ENCODE peak calls at places on chromosome 17, in seven cellular contexts. D is fibroblast of villous mesenchyme; G is fibroblast of the conjunctiva; Z is choroid plexus epithelial cell; S is stimulated activated CD4-positive, alpha-beta T cell treated with anti-CD3 and anti-CD28 coated beads, Interleukin-2, amount 100 ng/mL, for 48 hours; C is RKO; A is ELF-1. J is an unnamed sample.

GRCh38 chr17:29225388-29225787 is 21.3 kb upstream of the CRYBA1 start:
- DNase-seq in D (no peak), A (no peak), S (no peak), G (no peak), C (no peak), Z (no peak), J (no peak)

GRCh38 chr17:6279659-6280058 is 155.3 kb downstream of the AIPL1 start:
- DNase-seq in G (no peak), Z (no peak), C (no peak), S (no peak), D (no peak), A (peak), J (no peak)

GRCh38 chr17:76993636-76994035 is 125.4 kb downstream of the MGAT5B start:
- DNase-seq in S (no peak), G (no peak), A (no peak), D (no peak), C (no peak), Z (no peak), J (no peak)

GRCh38 chr17:39794249-39794970 is 56.7 kb downstream of the GRB7 start:
- DNase-seq in G (no peak), D (no peak), S (no peak), A (no peak), Z (no peak), C (no peak), J (peak)

GRCh38 chr17:67942810-67943209 is 53.5 kb downstream of the C17orf58 start:
- DNase-seq in Z (peak), C (no peak), S (no peak), A (no peak), D (peak), G (no peak), J (no peak)

GRCh38 chr17:51371732-51372151 is 111.4 kb downstream of the UTP18 start:
- DNase-seq in Z (peak), C (peak), A (peak), D (peak), S (peak), G (peak), J (no peak)

GRCh38 chr17:56597495-56597990 is 4.0 kb downstream of the NOG start:
- DNase-seq in Z (no peak), G (no peak), D (no peak), C (no peak), A (peak), S (no peak), J (no peak)

GRCh38 chr17:73533127-73533526 is 111.1 kb downstream of the SDK2 start:
- DNase-seq in Z (no peak), G (no peak), A (no peak), S (no peak), D (no peak), C (no peak), J (no peak)

GRCh38 chr17:80656590-80656989 is 112.0 kb downstream of the RPTOR start:
- DNase-seq in S (no peak), A (no peak), D (no peak), C (no peak), G (no peak), Z (no peak), J (peak)

GRCh38 chr17:55546481-55546880 is 35.2 kb upstream of the SMIM36 start:
- DNase-seq in C (no peak), D (no peak), A (no peak), G (no peak), S (no peak), Z (no peak), J (no peak)

GRCh38 chr17:48873212-48873611 is 19.4 kb upstream of the ATP5MC1 start:
- DNase-seq in C (no peak), Z (no peak), A (peak), D (peak), S (no peak), G (no peak), J (no peak)